ENCODE peak calls at places on chromosomes 13 and 19, in nine cellular contexts. E is body of pancreas, O is IMR-90, B is ovary, Q is breast epithelium, W is heart left ventricle, A is K562, M is uterus, U is stomach. Z is an unnamed sample. For H3K27me3, the result is how much of the 10 kb centered on the place peaks cover.

GRCh38 chr19:30450945-30451344 is 78.8 kb downstream of the ZNF536 start:
- DNase-seq in E (no peak), O (no peak), B (no peak), Q (no peak), W (no peak), A (no peak), M (no peak), U (no peak), Z (no peak)

GRCh38 chr19:5949792-5950305 is 28.1 kb downstream of the RANBP3 start:
- DNase-seq in E (peak), O (no peak), B (no peak), Q (no peak), W (peak), A (no peak), M (no peak), U (peak), Z (no peak)

GRCh38 chr19:46753420-46754155 is 7.3 kb upstream of the STRN4 start:
- DNase-seq in E (peak), O (no peak), B (peak), Q (no peak), W (no peak), A (peak), M (peak), U (peak), Z (no peak)

GRCh38 chr19:33500991-33501390 is 20.6 kb downstream of the PEPD start:
- DNase-seq in E (no peak), O (no peak), B (no peak), Q (no peak), W (no peak), A (no peak), M (no peak), U (no peak), Z (no peak)

GRCh38 chr19:33064778-33065550 is at the start of gene RHPN2:
- DNase-seq in E (peak), O (peak), B (peak), Q (no peak), W (peak), A (peak), M (peak), U (peak), Z (peak)

GRCh38 chr19:44637390-44637764 is 6.3 kb upstream of the PVR start:
- DNase-seq in E (no peak), O (no peak), B (no peak), Q (no peak), W (no peak), A (no peak), M (no peak), U (no peak), Z (no peak)

GRCh38 chr19:48629297-48629598 is 7.9 kb downstream of the DBP start:
- DNase-seq in E (no peak), O (no peak), B (no peak), Q (no peak), W (no peak), A (no peak), M (no peak), U (no peak), Z (no peak)

GRCh38 chr13:36096411-36097184 is 34.6 kb downstream of the DCLK1 start:
- DNase-seq in E (no peak), O (no peak), B (no peak), Q (no peak), W (no peak), A (no peak), M (no peak), U (no peak), Z (no peak)

GRCh38 chr13:36746051-36746450 is 72.2 kb downstream of the SERTM1 start:
- DNase-seq in E (no peak), O (no peak), B (no peak), Q (no peak), W (no peak), A (no peak), M (no peak), U (no peak), Z (no peak)

DNA sequence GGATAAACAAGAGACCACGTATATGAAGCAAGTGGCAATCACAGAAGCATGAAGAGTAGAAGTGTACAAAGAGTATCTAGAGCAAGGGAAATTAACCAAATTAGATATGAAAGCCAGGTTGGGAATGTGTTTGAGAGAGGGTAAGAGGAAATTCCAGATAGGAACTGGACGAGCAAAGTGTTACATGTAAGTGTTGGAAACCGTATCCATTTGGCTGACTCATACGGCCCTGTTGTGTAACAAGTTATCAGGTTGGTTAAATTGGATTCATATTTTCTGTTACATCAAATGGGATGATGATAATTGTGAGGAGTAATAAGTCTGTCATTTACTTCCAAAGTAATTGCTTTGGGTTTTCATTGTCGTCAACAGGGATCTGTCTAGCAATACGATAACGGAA is 46.7 kb downstream of the RXFP2 start:
- DNase-seq in E (no peak), O (no peak), B (no peak), Q (no peak), W (no peak), A (no peak), M (no peak), U (no peak), Z (no peak)
- H3K27me3 ChIP-seq in E (under half), O (under half), B (under half), Q (under half), W (under half), A (under half), M (under half), U (under half), Z (under half)

GRCh38 chr19:18895038-18895827 is 725 bp downstream of the CERS1 start:
- DNase-seq in E (peak), O (no peak), B (no peak), Q (no peak), W (no peak), A (peak), M (peak), U (no peak), Z (no peak)
- TF ChIP-seq CTCF in E (peak), O (peak), B (peak), Q (no peak), W (peak), A (peak), M (no peak), U (peak), Z (no peak)

DNA sequence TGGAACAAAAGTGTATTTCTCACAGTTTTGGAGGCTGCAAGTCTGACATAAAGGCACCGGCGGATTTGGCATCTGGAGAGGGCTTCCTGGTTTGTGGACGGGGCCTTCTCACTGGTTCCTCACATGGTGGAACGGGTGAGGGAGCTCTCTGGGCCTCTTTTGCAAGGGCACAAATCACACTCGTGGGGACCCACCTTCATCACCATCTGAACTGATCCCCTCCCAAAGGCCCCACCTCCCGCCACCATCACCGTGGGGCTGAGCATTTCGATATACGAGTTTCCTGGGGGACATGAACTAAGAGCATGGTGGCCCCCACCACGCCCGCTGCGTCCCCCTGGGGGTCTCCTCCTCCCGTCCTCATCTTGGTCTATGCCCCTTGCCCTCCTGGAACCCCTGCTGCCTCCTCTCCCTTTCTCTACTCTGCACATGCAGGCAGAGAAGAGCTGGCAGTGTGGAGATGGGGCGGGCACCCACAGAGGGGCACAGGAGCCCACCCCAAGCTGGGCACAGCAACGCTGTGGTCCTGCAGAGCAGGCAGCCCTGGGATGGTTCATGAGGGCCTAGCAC is 20.8 kb upstream of the SPACA7 start:
- DNase-seq in E (no peak), O (no peak), B (no peak), Q (no peak), W (no peak), A (no peak), M (no peak), U (no peak), Z (no peak)
- TF ChIP-seq POLR2A in E (no peak), O (no peak), B (no peak), Q (no peak), W (no peak), A (no peak), M (no peak), U (no peak), Z (no peak)

GRCh38 chr13:27919934-27920676 is at the start of gene PDX1:
- DNase-seq in E (peak), O (no peak), B (no peak), Q (no peak), W (no peak), A (peak), M (no peak), U (peak), Z (no peak)

GRCh38 chr13:27919299-27919933 is 384 bp upstream of the PDX1 start:
- DNase-seq in E (no peak), O (no peak), B (no peak), Q (no peak), W (no peak), A (no peak), M (no peak), U (no peak), Z (no peak)

GRCh38 chr13:27918041-27918917 is 1.5 kb upstream of the PDX1 start:
- DNase-seq in E (peak), O (no peak), B (no peak), Q (no peak), W (no peak), A (no peak), M (no peak), U (no peak), Z (no peak)

GRCh38 chr13:27917121-27917947 is 2.5 kb upstream of the PDX1 start:
- DNase-seq in E (peak), O (no peak), B (no peak), Q (no peak), W (no peak), A (no peak), M (no peak), U (no peak), Z (no peak)

DNA sequence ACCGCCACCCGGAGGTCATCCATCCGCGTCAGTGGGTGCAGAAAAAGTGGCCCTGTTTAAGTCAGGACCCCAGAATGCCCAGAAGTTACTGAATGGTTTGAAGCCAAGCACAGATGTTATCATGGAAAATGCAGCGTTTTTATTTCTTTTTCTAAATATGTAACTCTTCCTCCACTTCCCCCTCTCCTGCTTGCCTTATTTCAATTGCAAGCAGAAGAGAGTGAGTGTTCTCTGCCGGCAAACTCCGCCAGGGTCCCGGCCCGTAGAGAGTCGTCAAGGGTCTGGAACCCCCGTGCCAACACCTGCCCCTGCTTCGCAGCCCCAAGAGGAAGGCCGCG is 913 bp upstream of the PDX1 start:
- DNase-seq in E (no peak), O (no peak), B (no peak), Q (no peak), W (no peak), A (no peak), M (no peak), U (no peak), Z (no peak)
- H3K27me3 ChIP-seq in E (under half), O (half or more), B (under half), Q (half or more), W (half or more), A (half or more), M (under half), U (half or more), Z (half or more)

GRCh38 chr19:23345838-23346237 is 49.4 kb downstream of the ZNF91 start:
- DNase-seq in E (no peak), O (no peak), B (no peak), Q (no peak), W (no peak), A (peak), M (no peak), U (no peak), Z (no peak)
- TF ChIP-seq CTCF in E (no peak), O (no peak), B (no peak), Q (no peak), W (no peak), A (peak), M (no peak), U (no peak), Z (no peak)

GRCh38 chr19:10819124-10820060 is 16.6 kb downstream of the TMED1 start:
- DNase-seq in E (no peak), O (no peak), B (no peak), Q (no peak), W (no peak), A (no peak), M (no peak), U (peak), Z (no peak)

GRCh38 chr19:10816691-10817090 is 19.3 kb downstream of the TMED1 start:
- DNase-seq in E (no peak), O (no peak), B (no peak), Q (no peak), W (no peak), A (no peak), M (no peak), U (no peak), Z (no peak)

GRCh38 chr19:10817291-10818038 is 18.5 kb downstream of the TMED1 start:
- DNase-seq in E (no peak), O (peak), B (peak), Q (peak), W (no peak), A (no peak), M (peak), U (peak), Z (no peak)

GRCh38 chr19:10820173-10820572 is 15.8 kb downstream of the TMED1 start:
- DNase-seq in E (no peak), O (no peak), B (no peak), Q (no peak), W (no peak), A (peak), M (no peak), U (no peak), Z (no peak)

GRCh38 chr19:10818306-10819123 is 17.5 kb downstream of the TMED1 start:
- DNase-seq in E (no peak), O (no peak), B (no peak), Q (no peak), W (no peak), A (no peak), M (no peak), U (no peak), Z (no peak)
- TF ChIP-seq POLR2A in E (no peak), O (no peak), B (no peak), Q (no peak), W (no peak), A (no peak), M (no peak), U (no peak), Z (no peak)

DNA sequence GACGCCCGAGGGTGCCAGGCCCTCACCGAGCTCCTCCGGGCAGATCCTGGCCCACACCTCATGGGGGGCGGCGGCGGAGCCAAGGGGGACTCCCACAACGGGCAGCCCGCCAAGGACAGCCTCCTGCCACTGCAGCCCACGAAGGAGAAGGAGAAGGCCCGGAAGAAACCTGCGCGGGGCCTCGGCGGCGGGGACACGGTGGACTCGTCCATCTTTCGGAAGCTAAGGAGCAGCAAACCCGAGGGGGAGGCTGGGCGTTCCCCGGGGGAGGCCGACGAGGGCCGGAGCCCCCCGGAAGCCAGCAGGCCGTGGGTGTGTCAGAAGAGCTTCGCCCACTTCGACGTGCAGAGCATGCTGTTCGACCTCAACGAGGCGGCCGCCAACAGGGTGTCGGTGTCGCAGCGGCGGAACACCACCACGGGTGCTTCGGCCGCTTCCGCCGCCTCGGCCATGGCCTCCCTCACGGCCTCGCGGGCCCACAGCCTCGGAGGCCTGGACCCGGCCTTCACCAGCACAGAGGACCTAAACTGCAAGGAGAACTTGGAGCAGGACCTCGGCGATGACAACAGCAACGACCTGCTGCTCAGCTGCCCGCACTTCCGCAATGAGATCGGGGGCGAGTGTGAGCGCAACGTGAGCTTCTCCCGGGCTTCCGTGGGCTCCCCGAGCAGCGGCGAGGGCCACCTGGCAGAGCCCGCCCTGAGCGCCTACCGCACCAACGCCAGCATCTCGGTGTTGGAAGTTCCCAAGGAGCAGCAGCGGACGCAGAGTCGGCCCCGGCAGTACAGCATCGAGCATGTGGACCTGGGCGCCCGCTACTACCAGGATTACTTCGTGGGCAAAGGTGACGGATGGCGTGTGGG is 141.5 kb downstream of the DPF1 start:
- DNase-seq in E (no peak), O (no peak), B (no peak), Q (no peak), W (no peak), A (no peak), M (no peak), U (no peak), Z (no peak)
- H3K27me3 ChIP-seq in E (under half), O (under half), B (under half), Q (under half), W (under half), A (under half), M (under half), U (under half), Z (under half)

GRCh38 chr19:7917292-7918061 is 2.7 kb upstream of the SNAPC2 start:
- DNase-seq in E (peak), O (peak), B (peak), Q (no peak), W (no peak), A (no peak), M (peak), U (peak), Z (no peak)
- TF ChIP-seq CTCF in E (peak), O (peak), B (peak), Q (no peak), W (peak), A (no peak), M (peak), U (peak), Z (peak)